ENCODE peak calls at places on chromosomes 16 and 17, in ten cellular contexts. H is dorsolateral prefrontal cortex; S is Karpas-422; Q is NCI-H446 treated with DMSO at 0.1 percent for 48 hours; P is T-helper 22 cell; L is prostate gland; N is head of caudate nucleus; T is CD4-positive, alpha-beta memory T cell; K is NCI-H774; A is NCI-H524 treated with DMSO at 0.1 percent for 48 hours. O is an unnamed sample.

GRCh38 chr17:39169518-39169917 is 3.6 kb upstream of the ARL5C start:
- DNase-seq in H (no peak), S (no peak), Q (no peak), P (no peak), L (no peak), N (no peak), T (no peak), K (no peak), A (no peak), O (no peak)

GRCh38 chr17:77741109-77741508 is 217.4 kb upstream of the TNRC6C start:
- DNase-seq in H (no peak), S (peak; percentile 70), Q (no peak), P (peak; percentile 6), L (no peak), N (no peak), T (no peak), K (no peak), A (no peak), O (no peak)

GRCh38 chr17:8237175-8237574 is 10.7 kb downstream of the CTC1 start:
- DNase-seq in H (no peak), S (no peak), Q (no peak), P (no peak), L (no peak), N (no peak), T (no peak), K (no peak), A (no peak), O (no peak)

GRCh38 chr16:695355-696089 is 5.3 kb upstream of the WDR24 start:
- DNase-seq in H (peak; percentile 63), S (peak; percentile 87), Q (peak; percentile 24), P (peak; percentile 39), L (no peak), N (no peak), T (peak; percentile 76), K (peak; percentile 78), A (no peak), O (no peak)

GRCh38 chr17:18141210-18141803 is 32.8 kb downstream of the MYO15A start:
- DNase-seq in H (no peak), S (peak; percentile 89), Q (peak; percentile 33), P (no peak), L (peak; percentile 43), N (no peak), T (no peak), K (no peak), A (no peak), O (peak; percentile 25)

GRCh38 chr16:249431-249830 is 14.8 kb downstream of the FAM234A start:
- DNase-seq in H (no peak), S (no peak), Q (no peak), P (no peak), L (no peak), N (no peak), T (no peak), K (no peak), A (no peak), O (no peak)

GRCh38 chr16:18842565-18842964 is 41.2 kb upstream of the ARL6IP1 start:
- DNase-seq in H (no peak), S (no peak), Q (no peak), P (no peak), L (no peak), N (no peak), T (no peak), K (no peak), A (no peak), O (no peak)

GRCh38 chr17:69523252-69523861 is 108.9 kb downstream of the MAP2K6 start:
- DNase-seq in H (no peak), S (peak; percentile 85), Q (peak; percentile 5), P (no peak), L (peak; percentile 37), N (peak; percentile 22), T (no peak), K (peak; percentile 67), A (no peak), O (peak; percentile 30)

GRCh38 chr17:32692179-32692578 is 184.7 kb downstream of the MYO1D start:
- DNase-seq in H (no peak), S (no peak), Q (no peak), P (no peak), L (no peak), N (no peak), T (no peak), K (no peak), A (no peak), O (no peak)

GRCh38 chr17:64216385-64217248 is 46.4 kb downstream of the TEX2 start:
- DNase-seq in H (no peak), S (no peak), Q (no peak), P (no peak), L (no peak), N (no peak), T (no peak), K (no peak), A (no peak), O (no peak)

GRCh38 chr17:47690121-47690520 is 3.8 kb upstream of the TBKBP1 start:
- DNase-seq in H (no peak), S (no peak), Q (no peak), P (no peak), L (no peak), N (no peak), T (no peak), K (no peak), A (no peak), O (no peak)